ENCODE peak calls at places on chromosomes 12 and 14, in nine cellular contexts. One of them, this sample, is unnamed.

GRCh38 chr14:29743566-29743965 is 184.1 kb downstream of the PRKD1 start:
- DNase-seq in transverse colon: no peak
- DNase-seq in stomach: no peak
- DNase-seq in lower leg skin: no peak
- DNase-seq in body of pancreas: no peak
- DNase-seq in sigmoid colon: peak
- DNase-seq in tibial nerve: no peak
- DNase-seq in IMR-90: no peak
- DNase-seq in A549: no peak
- DNase-seq in this sample: no peak

GRCh38 chr12:42568952-42569916 is 20.3 kb downstream of the PRICKLE1 start:
- DNase-seq in transverse colon: no peak
- DNase-seq in stomach: no peak
- DNase-seq in lower leg skin: no peak
- DNase-seq in body of pancreas: no peak
- DNase-seq in sigmoid colon: no peak
- DNase-seq in tibial nerve: no peak
- DNase-seq in IMR-90: peak
- DNase-seq in A549: peak
- DNase-seq in this sample: peak

GRCh38 chr12:62319058-62319457 is 58.9 kb downstream of the USP15 start:
- DNase-seq in transverse colon: no peak
- DNase-seq in stomach: no peak
- DNase-seq in lower leg skin: no peak
- DNase-seq in body of pancreas: no peak
- DNase-seq in sigmoid colon: no peak
- DNase-seq in tibial nerve: no peak
- DNase-seq in IMR-90: no peak
- DNase-seq in A549: no peak
- DNase-seq in this sample: peak

GRCh38 chr12:98780261-98780660 is 135.2 kb downstream of the APAF1 start:
- DNase-seq in transverse colon: no peak
- DNase-seq in stomach: no peak
- DNase-seq in lower leg skin: no peak
- DNase-seq in body of pancreas: no peak
- DNase-seq in sigmoid colon: no peak
- DNase-seq in tibial nerve: no peak
- DNase-seq in IMR-90: no peak
- DNase-seq in A549: no peak
- DNase-seq in this sample: no peak

GRCh38 chr14:90560529-90560928 is 163.7 kb downstream of the CALM1 start:
- DNase-seq in transverse colon: no peak
- DNase-seq in stomach: no peak
- DNase-seq in lower leg skin: no peak
- DNase-seq in body of pancreas: no peak
- DNase-seq in sigmoid colon: no peak
- DNase-seq in tibial nerve: no peak
- DNase-seq in IMR-90: no peak
- DNase-seq in A549: no peak
- DNase-seq in this sample: no peak

GRCh38 chr14:22220427-22220826 is 368.6 kb downstream of the DAD1 start:
- DNase-seq in transverse colon: no peak
- DNase-seq in stomach: no peak
- DNase-seq in lower leg skin: no peak
- DNase-seq in body of pancreas: no peak
- DNase-seq in sigmoid colon: no peak
- DNase-seq in tibial nerve: no peak
- DNase-seq in IMR-90: peak
- DNase-seq in A549: no peak
- DNase-seq in this sample: no peak

GRCh38 chr12:3197131-3197818 is 120.1 kb downstream of the TSPAN9 start:
- DNase-seq in transverse colon: no peak
- DNase-seq in stomach: no peak
- DNase-seq in lower leg skin: no peak
- DNase-seq in body of pancreas: no peak
- DNase-seq in sigmoid colon: no peak
- DNase-seq in tibial nerve: no peak
- DNase-seq in IMR-90: no peak
- DNase-seq in A549: no peak
- DNase-seq in this sample: no peak

GRCh38 chr12:45789025-45789424 is 59.5 kb downstream of the ARID2 start:
- DNase-seq in transverse colon: no peak
- DNase-seq in stomach: no peak
- DNase-seq in lower leg skin: no peak
- DNase-seq in body of pancreas: no peak
- DNase-seq in sigmoid colon: no peak
- DNase-seq in tibial nerve: no peak
- DNase-seq in IMR-90: peak
- DNase-seq in A549: peak
- DNase-seq in this sample: no peak

GRCh38 chr14:61573321-61573720 is 122.0 kb upstream of the HIF1A start:
- DNase-seq in transverse colon: no peak
- DNase-seq in stomach: no peak
- DNase-seq in lower leg skin: no peak
- DNase-seq in body of pancreas: no peak
- DNase-seq in sigmoid colon: no peak
- DNase-seq in tibial nerve: no peak
- DNase-seq in IMR-90: no peak
- DNase-seq in A549: no peak
- DNase-seq in this sample: no peak

GRCh38 chr12:85156569-85156968 is 120.4 kb downstream of the LRRIQ1 start:
- DNase-seq in transverse colon: no peak
- DNase-seq in stomach: no peak
- DNase-seq in lower leg skin: no peak
- DNase-seq in body of pancreas: no peak
- DNase-seq in sigmoid colon: no peak
- DNase-seq in tibial nerve: no peak
- DNase-seq in IMR-90: no peak
- DNase-seq in A549: peak
- DNase-seq in this sample: no peak

GRCh38 chr12:4506870-4507269 is 31.8 kb upstream of the RAD51AP1 start:
- DNase-seq in transverse colon: no peak
- DNase-seq in stomach: no peak
- DNase-seq in lower leg skin: no peak
- DNase-seq in body of pancreas: no peak
- DNase-seq in sigmoid colon: no peak
- DNase-seq in tibial nerve: no peak
- DNase-seq in IMR-90: peak
- DNase-seq in A549: no peak
- DNase-seq in this sample: no peak

GRCh38 chr12:87290505-87290904 is 738.7 kb downstream of the C12orf50 start:
- DNase-seq in transverse colon: no peak
- DNase-seq in stomach: no peak
- DNase-seq in lower leg skin: no peak
- DNase-seq in body of pancreas: no peak
- DNase-seq in sigmoid colon: no peak
- DNase-seq in tibial nerve: no peak
- DNase-seq in IMR-90: no peak
- DNase-seq in A549: no peak
- DNase-seq in this sample: no peak

GRCh38 chr14:104728631-104729030 is 4.6 kb downstream of the ADSS1 start:
- DNase-seq in transverse colon: no peak
- DNase-seq in stomach: no peak
- DNase-seq in lower leg skin: no peak
- DNase-seq in body of pancreas: no peak
- DNase-seq in sigmoid colon: no peak
- DNase-seq in tibial nerve: no peak
- DNase-seq in IMR-90: no peak
- DNase-seq in A549: no peak
- DNase-seq in this sample: no peak

GRCh38 chr12:101759396-101760047 is 20.3 kb upstream of the SYCP3 start:
- DNase-seq in transverse colon: no peak
- DNase-seq in stomach: no peak
- DNase-seq in lower leg skin: no peak
- DNase-seq in body of pancreas: no peak
- DNase-seq in sigmoid colon: no peak
- DNase-seq in tibial nerve: no peak
- DNase-seq in IMR-90: peak
- DNase-seq in A549: peak
- DNase-seq in this sample: peak

DNA sequence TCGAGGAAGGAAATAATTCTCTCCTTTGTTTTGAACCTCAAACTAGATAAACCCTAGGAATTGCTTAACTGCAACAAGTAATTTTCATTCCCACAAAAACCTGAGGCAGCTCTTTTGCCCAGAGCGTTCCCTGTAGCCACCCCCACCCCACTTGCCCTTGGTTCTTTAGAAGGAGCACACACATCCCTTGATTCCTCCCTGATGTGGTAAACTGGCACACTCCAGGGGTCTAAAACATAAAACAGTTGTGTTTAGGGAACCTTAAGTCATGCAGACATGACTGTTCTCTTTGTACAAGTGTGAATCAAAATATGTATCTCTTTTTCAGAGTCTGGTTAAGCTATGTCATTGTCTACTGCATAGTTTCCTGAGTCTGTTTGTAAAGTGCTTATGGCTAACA is 14.0 kb downstream of the MAPK1IP1L start:
- DNase-seq in transverse colon: no peak
- DNase-seq in stomach: no peak
- DNase-seq in lower leg skin: no peak
- DNase-seq in body of pancreas: no peak
- DNase-seq in sigmoid colon: no peak
- DNase-seq in tibial nerve: no peak
- DNase-seq in IMR-90: no peak
- DNase-seq in A549: no peak
- DNase-seq in this sample: no peak
- TF ChIP-seq POLR2A in transverse colon: no peak
- TF ChIP-seq POLR2A in stomach: no peak
- TF ChIP-seq POLR2A in lower leg skin: no peak
- TF ChIP-seq POLR2A in body of pancreas: no peak
- TF ChIP-seq POLR2A in sigmoid colon: no peak
- TF ChIP-seq POLR2A in tibial nerve: no peak
- TF ChIP-seq POLR2A in IMR-90: no peak
- TF ChIP-seq POLR2A in A549: no peak
- TF ChIP-seq POLR2A in this sample: no peak

DNA sequence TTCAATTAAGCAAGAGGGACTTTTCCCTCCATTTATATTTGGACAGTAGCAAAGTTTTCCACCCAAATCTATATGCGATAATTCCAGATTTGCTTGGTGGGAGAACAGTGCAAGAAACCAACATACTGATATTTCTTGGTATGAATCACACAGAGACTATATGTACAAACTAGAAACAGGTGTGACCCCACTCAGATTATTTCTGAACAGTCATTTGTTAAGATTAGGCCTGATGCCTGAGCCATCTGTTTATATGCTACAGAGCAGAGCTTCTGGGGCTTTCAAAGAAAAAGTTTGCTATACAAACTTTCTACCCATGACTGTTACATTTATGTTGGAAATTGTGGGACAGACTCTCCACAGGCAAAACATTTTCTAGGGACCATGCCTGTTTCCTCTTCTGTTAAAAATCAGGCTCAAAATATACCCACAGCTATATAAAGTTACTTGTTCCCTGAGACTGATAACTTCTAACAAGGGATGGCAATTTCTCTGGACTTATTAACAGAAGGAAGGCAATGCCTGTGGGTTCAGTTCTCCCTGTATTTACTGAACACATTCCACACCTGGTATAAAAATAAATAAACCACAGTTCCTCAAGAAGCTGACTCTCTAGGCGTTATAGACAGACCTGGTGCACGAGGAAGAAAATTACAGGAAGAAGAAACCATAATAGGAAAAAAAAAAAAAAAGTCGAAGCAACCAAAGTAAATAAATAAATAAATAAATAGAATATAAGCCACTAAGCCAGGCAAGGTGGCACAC is 8.0 kb downstream of the PTPN21 start:
- DNase-seq in transverse colon: no peak
- DNase-seq in stomach: no peak
- DNase-seq in lower leg skin: no peak
- DNase-seq in body of pancreas: no peak
- DNase-seq in sigmoid colon: no peak
- DNase-seq in tibial nerve: no peak
- DNase-seq in IMR-90: peak
- DNase-seq in A549: no peak
- DNase-seq in this sample: no peak
- TF ChIP-seq POLR2A in transverse colon: no peak
- TF ChIP-seq POLR2A in stomach: no peak
- TF ChIP-seq POLR2A in lower leg skin: no peak
- TF ChIP-seq POLR2A in body of pancreas: no peak
- TF ChIP-seq POLR2A in sigmoid colon: no peak
- TF ChIP-seq POLR2A in tibial nerve: no peak
- TF ChIP-seq POLR2A in IMR-90: no peak
- TF ChIP-seq POLR2A in A549: no peak
- TF ChIP-seq POLR2A in this sample: no peak

GRCh38 chr12:75944097-75944904 is 87.3 kb downstream of the PHLDA1 start:
- DNase-seq in transverse colon: no peak
- DNase-seq in stomach: no peak
- DNase-seq in lower leg skin: no peak
- DNase-seq in body of pancreas: no peak
- DNase-seq in sigmoid colon: no peak
- DNase-seq in tibial nerve: no peak
- DNase-seq in IMR-90: peak
- DNase-seq in A549: peak
- DNase-seq in this sample: no peak
- TF ChIP-seq POLR2A in transverse colon: no peak
- TF ChIP-seq POLR2A in stomach: no peak
- TF ChIP-seq POLR2A in lower leg skin: no peak
- TF ChIP-seq POLR2A in body of pancreas: no peak
- TF ChIP-seq POLR2A in sigmoid colon: no peak
- TF ChIP-seq POLR2A in tibial nerve: no peak
- TF ChIP-seq POLR2A in IMR-90: peak
- TF ChIP-seq POLR2A in A549: no peak
- TF ChIP-seq POLR2A in this sample: no peak

GRCh38 chr12:121799175-121799841 is 4.5 kb upstream of the SETD1B start:
- DNase-seq in transverse colon: peak
- DNase-seq in stomach: peak
- DNase-seq in lower leg skin: peak
- DNase-seq in body of pancreas: peak
- DNase-seq in sigmoid colon: peak
- DNase-seq in tibial nerve: peak
- DNase-seq in IMR-90: peak
- DNase-seq in A549: peak
- DNase-seq in this sample: peak

GRCh38 chr12:121797937-121798801 is 4.7 kb upstream of the RHOF start:
- DNase-seq in transverse colon: peak
- DNase-seq in stomach: peak
- DNase-seq in lower leg skin: no peak
- DNase-seq in body of pancreas: peak
- DNase-seq in sigmoid colon: peak
- DNase-seq in tibial nerve: peak
- DNase-seq in IMR-90: peak
- DNase-seq in A549: peak
- DNase-seq in this sample: peak

GRCh38 chr12:121798807-121799174 is 5.0 kb upstream of the SETD1B start:
- DNase-seq in transverse colon: peak
- DNase-seq in stomach: no peak
- DNase-seq in lower leg skin: no peak
- DNase-seq in body of pancreas: no peak
- DNase-seq in sigmoid colon: no peak
- DNase-seq in tibial nerve: no peak
- DNase-seq in IMR-90: no peak
- DNase-seq in A549: no peak
- DNase-seq in this sample: no peak

GRCh38 chr12:121795029-121795977 is 1.8 kb upstream of the RHOF start:
- DNase-seq in transverse colon: peak
- DNase-seq in stomach: peak
- DNase-seq in lower leg skin: peak
- DNase-seq in body of pancreas: peak
- DNase-seq in sigmoid colon: peak
- DNase-seq in tibial nerve: peak
- DNase-seq in IMR-90: peak
- DNase-seq in A549: peak
- DNase-seq in this sample: peak

GRCh38 chr12:121796855-121797751 is 3.6 kb upstream of the RHOF start:
- DNase-seq in transverse colon: peak
- DNase-seq in stomach: peak
- DNase-seq in lower leg skin: peak
- DNase-seq in body of pancreas: peak
- DNase-seq in sigmoid colon: peak
- DNase-seq in tibial nerve: peak
- DNase-seq in IMR-90: peak
- DNase-seq in A549: peak
- DNase-seq in this sample: peak
- TF ChIP-seq POLR2A in transverse colon: peak
- TF ChIP-seq POLR2A in stomach: no peak
- TF ChIP-seq POLR2A in lower leg skin: no peak
- TF ChIP-seq POLR2A in body of pancreas: peak
- TF ChIP-seq POLR2A in sigmoid colon: peak
- TF ChIP-seq POLR2A in tibial nerve: peak
- TF ChIP-seq POLR2A in IMR-90: no peak
- TF ChIP-seq POLR2A in A549: peak
- TF ChIP-seq POLR2A in this sample: no peak

This sample was measured in erythroblast.